ENCODE peak calls at places on chromosomes 13 and 19, in nine cellular contexts. W is esophagus squamous epithelium, I is left lung, L is kidney, Q is neural progenitor cell, R is body of pancreas, A is breast epithelium, Y is fibroblast of lung, U is endodermal cell. N is an unnamed sample.
A peak's percentile ranks its signal among the peaks of the same experiment; 100 is the strongest.

GRCh38 chr19:294341-294818 is 3.2 kb upstream of the PLPP2 start:
- DNase-seq in W (no peak), I (peak; percentile 67), L (no peak), Q (peak; percentile 23), R (no peak), A (no peak), Y (no peak), U (peak; percentile 75), N (no peak)

GRCh38 chr13:113860579-113861432 is 3.1 kb downstream of the GAS6 start:
- DNase-seq in W (no peak), I (peak; percentile 75), L (peak; percentile 59), Q (peak; percentile 68), R (peak; percentile 57), A (peak; percentile 20), Y (peak; percentile 51), U (peak; percentile 94), N (peak; percentile 75)

GRCh38 chr19:55777528-55777927 is 8.6 kb downstream of the RFPL4AL1 start:
- DNase-seq in W (no peak), I (no peak), L (no peak), Q (no peak), R (peak; percentile 23), A (no peak), Y (no peak), U (peak; percentile 43), N (no peak)

GRCh38 chr19:29376855-29377354 is 148.9 kb upstream of the VSTM2B start:
- DNase-seq in W (no peak), I (no peak), L (no peak), Q (no peak), R (no peak), A (no peak), Y (no peak), U (peak; percentile 17), N (no peak)

GRCh38 chr19:29533578-29534544 is 8.1 kb downstream of the VSTM2B start:
- DNase-seq in W (no peak), I (no peak), L (peak; percentile 56), Q (no peak), R (no peak), A (no peak), Y (no peak), U (no peak), N (no peak)

GRCh38 chr19:45418812-45419211 is 4.9 kb downstream of the ERCC1 start:
- DNase-seq in W (no peak), I (no peak), L (no peak), Q (no peak), R (no peak), A (no peak), Y (no peak), U (no peak), N (no peak)

GRCh38 chr13:59950201-59950730 is 213.5 kb downstream of the DIAPH3 start:
- DNase-seq in W (no peak), I (no peak), L (no peak), Q (no peak), R (no peak), A (no peak), Y (peak; percentile 12), U (no peak), N (no peak)

GRCh38 chr19:18264428-18264827 is 9.8 kb downstream of the IQCN start:
- DNase-seq in W (no peak), I (no peak), L (no peak), Q (no peak), R (no peak), A (no peak), Y (no peak), U (no peak), N (no peak)

GRCh38 chr13:64758520-64758919 is 2471.6 kb downstream of the PCDH9 start:
- DNase-seq in W (no peak), I (no peak), L (no peak), Q (peak; percentile 3), R (no peak), A (no peak), Y (peak; percentile 49), U (peak; percentile 43), N (no peak)

DNA sequence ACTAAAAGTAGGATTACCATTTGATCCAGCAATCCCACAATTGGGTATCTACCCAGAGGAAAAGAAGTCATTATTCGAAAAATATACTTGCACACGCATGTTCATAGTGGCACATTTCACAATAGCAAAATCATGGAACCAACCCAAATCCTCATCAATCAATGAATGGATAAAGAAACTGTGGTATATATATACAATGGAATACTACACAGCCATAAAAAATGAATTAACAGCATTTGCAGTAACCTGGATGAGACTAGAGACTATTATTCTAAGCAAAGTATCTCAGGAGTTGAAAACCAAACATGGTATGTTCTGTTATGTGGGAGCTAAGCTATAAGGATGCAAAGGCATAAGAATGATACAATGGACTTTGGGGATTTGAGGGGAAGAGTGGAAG is 3.0 kb downstream of the ZNF708 start:
- DNase-seq in W (no peak), I (no peak), L (no peak), Q (no peak), R (no peak), A (no peak), Y (no peak), U (no peak), N (no peak)
- H3K36me3 ChIP-seq in W (no peaks in the 10 kb centered on the region), I (peaks cover 16% of the 10 kb centered on the region), L (no peaks in the 10 kb centered on the region), Q (peaks cover 7% of the 10 kb centered on the region), R (no peaks in the 10 kb centered on the region), A (no peaks in the 10 kb centered on the region), Y (no peaks in the 10 kb centered on the region), U (peaks cover 28% of the 10 kb centered on the region), N (no peaks in the 10 kb centered on the region)

DNA sequence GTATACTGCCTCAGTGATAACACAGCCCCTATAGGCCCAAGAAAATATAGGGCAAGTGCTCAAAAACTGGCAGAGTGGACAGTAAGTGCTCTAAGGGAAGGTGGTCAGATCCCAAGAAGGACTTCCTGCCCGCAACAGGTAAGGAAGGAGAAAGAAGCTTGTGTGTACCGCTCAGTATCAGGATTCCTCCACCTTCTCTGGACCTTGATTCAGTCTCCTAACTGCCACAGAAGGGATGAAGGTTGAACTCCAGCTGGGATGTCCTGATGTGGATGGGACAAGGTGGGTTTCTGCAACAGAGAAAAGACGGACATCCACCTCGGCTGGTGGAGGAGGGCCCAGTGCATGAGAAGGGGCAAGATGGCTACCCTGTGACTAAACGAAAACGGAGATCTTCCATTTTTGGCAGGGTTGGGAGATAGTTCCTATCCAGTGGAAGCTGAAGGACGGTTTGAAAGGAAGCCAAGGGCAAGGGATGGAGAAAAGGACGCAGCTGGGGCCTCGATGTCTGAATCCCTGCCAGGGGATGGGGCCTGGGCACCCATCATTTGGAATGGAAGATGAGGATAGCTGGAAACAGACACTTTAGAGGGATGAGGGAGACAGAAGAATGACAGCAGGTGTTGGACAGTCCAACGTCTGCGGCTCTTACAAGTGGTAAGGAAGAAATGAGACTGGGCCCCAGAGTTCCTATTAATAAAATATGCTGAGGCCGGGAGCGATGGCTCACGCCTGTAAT is 1.3 kb upstream of the ATF5 start:
- DNase-seq in W (no peak), I (peak; percentile 10), L (peak; percentile 59), Q (no peak), R (no peak), A (no peak), Y (no peak), U (no peak), N (no peak)
- H3K27ac ChIP-seq in W (peak overlapping the region; percentile 96), I (peak overlapping the region; percentile 93), L (no peak overlapping the region), Q (no peak overlapping the region), R (no peak overlapping the region), A (no peak overlapping the region), Y (no peak overlapping the region), U (no peak overlapping the region), N (no peak overlapping the region)

DNA sequence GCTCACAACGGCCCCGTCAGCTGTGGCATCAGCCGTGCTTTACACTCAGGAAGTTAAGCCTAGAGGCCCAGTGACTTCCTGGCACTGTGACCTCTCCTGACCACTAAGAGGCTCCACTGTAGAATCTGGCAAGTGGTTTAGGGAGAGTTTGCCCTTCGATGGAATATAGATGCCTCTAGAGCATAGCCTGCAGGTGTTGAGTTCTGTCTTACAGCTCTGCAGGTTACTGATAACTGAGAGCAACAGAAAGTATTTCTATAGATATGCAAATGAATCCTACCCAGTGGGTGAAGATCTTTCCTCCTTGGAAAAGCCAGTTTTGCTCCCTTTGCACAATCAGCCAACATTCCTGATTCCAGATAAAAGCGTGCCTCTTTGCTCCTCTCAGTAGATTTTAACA is 35.8 kb downstream of the ATP12A start:
- DNase-seq in W (no peak), I (no peak), L (no peak), Q (no peak), R (no peak), A (no peak), Y (no peak), U (peak; percentile 81), N (no peak)
- TF ChIP-seq CTCF in W (no peak), I (no peak), L (no peak), Q (no peak), R (no peak), A (no peak), Y (no peak), U (peak; percentile 46), N (no peak)

GRCh38 chr19:11617207-11618062 is 20.2 kb downstream of the ZNF627 start:
- DNase-seq in W (no peak), I (no peak), L (no peak), Q (no peak), R (no peak), A (no peak), Y (peak; percentile 8), U (no peak), N (no peak)
- H3K36me3 ChIP-seq in W (peaks cover 26% of the 10 kb centered on the region), I (peaks cover 72% of the 10 kb centered on the region), L (peaks cover 28% of the 10 kb centered on the region), Q (peaks cover 55% of the 10 kb centered on the region), R (peaks cover 17% of the 10 kb centered on the region), A (peaks cover 26% of the 10 kb centered on the region), Y (peaks cover 27% of the 10 kb centered on the region), U (peaks cover 89% of the 10 kb centered on the region), N (peaks cover 32% of the 10 kb centered on the region)

GRCh38 chr19:46723471-46723870 is 6.6 kb upstream of the PRKD2 start:
- DNase-seq in W (no peak), I (peak; percentile 43), L (peak; percentile 21), Q (no peak), R (no peak), A (no peak), Y (no peak), U (no peak), N (no peak)
- H3K27ac ChIP-seq in W (no peak overlapping the region), I (no peak overlapping the region), L (no peak overlapping the region), Q (no peak overlapping the region), R (no peak overlapping the region), A (no peak overlapping the region), Y (no peak overlapping the region), U (no peak overlapping the region), N (no peak overlapping the region)

GRCh38 chr13:61247149-61247936 is 168.3 kb downstream of the PCDH20 start:
- DNase-seq in W (no peak), I (peak; percentile 24), L (peak; percentile 30), Q (peak; percentile 48), R (no peak), A (no peak), Y (no peak), U (peak; percentile 73), N (no peak)
- TF ChIP-seq CTCF in W (no peak), I (no peak), L (no peak), Q (no peak), R (no peak), A (no peak), Y (no peak), U (peak; percentile 28), N (no peak)

GRCh38 chr19:1417681-1418493 is 10.5 kb downstream of the DAZAP1 start:
- DNase-seq in W (no peak), I (no peak), L (no peak), Q (no peak), R (no peak), A (no peak), Y (no peak), U (no peak), N (no peak)
- H3K36me3 ChIP-seq in W (peaks cover 35% of the 10 kb centered on the region), I (peaks cover 67% of the 10 kb centered on the region), L (peaks cover 17% of the 10 kb centered on the region), Q (no peaks in the 10 kb centered on the region), R (peaks cover 15% of the 10 kb centered on the region), A (no peaks in the 10 kb centered on the region), Y (peaks cover 49% of the 10 kb centered on the region), U (peaks cover 69% of the 10 kb centered on the region), N (peaks cover 35% of the 10 kb centered on the region)

N was measured in thyroid gland.